ENCODE peak calls at places on chromosome 7, in ten cellular contexts. F is HT-29, G is mesenchymal stem cell, N is C1 segment of cervical spinal cord, R is adipocyte, S is MV-4-11, M is DMS 273 treated with DMSO at 0.1 percent for 48 hours, A is SK-N-MC, B is AG04449, C is sigmoid colon. Y is an unnamed sample.

GRCh38 chr7:19519443-19519977 is 189.3 kb downstream of the POLR1F start:
- DNase-seq in F (no peak), G (peak), N (no peak), R (no peak), S (no peak), M (no peak), A (peak), B (no peak), C (no peak), Y (peak)

GRCh38 chr7:99825873-99826272 is 1.9 kb upstream of the CYP3A43 start:
- DNase-seq in F (no peak), G (no peak), N (no peak), R (no peak), S (no peak), M (no peak), A (no peak), B (no peak), C (no peak), Y (no peak)

GRCh38 chr7:101066141-101066857 is 19.0 kb upstream of the TRIM56 start:
- DNase-seq in F (no peak), G (peak), N (no peak), R (peak), S (no peak), M (peak), A (no peak), B (no peak), C (no peak), Y (no peak)

GRCh38 chr7:36301914-36302771 is 87.5 kb upstream of the ANLN start:
- DNase-seq in F (no peak), G (no peak), N (no peak), R (no peak), S (no peak), M (no peak), A (peak), B (no peak), C (no peak), Y (peak)

GRCh38 chr7:140031364-140031763 is 31.4 kb downstream of the PARP12 start:
- DNase-seq in F (no peak), G (no peak), N (no peak), R (peak), S (no peak), M (no peak), A (no peak), B (no peak), C (no peak), Y (no peak)

GRCh38 chr7:151821226-151821625 is 55.7 kb downstream of the PRKAG2 start:
- DNase-seq in F (no peak), G (no peak), N (no peak), R (no peak), S (no peak), M (no peak), A (no peak), B (no peak), C (no peak), Y (no peak)

GRCh38 chr7:134744569-134744968 is 34.9 kb upstream of the CALD1 start:
- DNase-seq in F (no peak), G (no peak), N (no peak), R (no peak), S (no peak), M (no peak), A (no peak), B (no peak), C (no peak), Y (no peak)

GRCh38 chr7:92415225-92415624 is 32.1 kb upstream of the GATAD1 start:
- DNase-seq in F (no peak), G (no peak), N (no peak), R (no peak), S (peak), M (no peak), A (no peak), B (peak), C (no peak), Y (no peak)

GRCh38 chr7:116145245-116145852 is 65.0 kb upstream of the TES start:
- DNase-seq in F (no peak), G (no peak), N (no peak), R (no peak), S (peak), M (no peak), A (no peak), B (no peak), C (no peak), Y (no peak)

GRCh38 chr7:151115121-151115835 is 29.0 kb downstream of the AGAP3 start:
- DNase-seq in F (peak), G (peak), N (no peak), R (peak), S (no peak), M (no peak), A (no peak), B (no peak), C (no peak), Y (peak)

GRCh38 chr7:150405584-150406310 is 26.6 kb downstream of the ZNF775 start:
- DNase-seq in F (peak), G (peak), N (peak), R (peak), S (no peak), M (no peak), A (no peak), B (no peak), C (no peak), Y (peak)

GRCh38 chr7:1946461-1947450 is 276.7 kb downstream of the ELFN1 start:
- DNase-seq in F (no peak), G (no peak), N (no peak), R (no peak), S (peak), M (no peak), A (no peak), B (no peak), C (peak), Y (no peak)

GRCh38 chr7:30965372-30965771 is 1.6 kb downstream of the GHRHR start:
- DNase-seq in F (no peak), G (no peak), N (no peak), R (no peak), S (no peak), M (no peak), A (no peak), B (no peak), C (no peak), Y (no peak)

GRCh38 chr7:12518920-12519681 is 51.4 kb upstream of the SCIN start:
- DNase-seq in F (peak), G (peak), N (no peak), R (peak), S (peak), M (no peak), A (no peak), B (no peak), C (no peak), Y (peak)

GRCh38 chr7:122604251-122604650 is 94.7 kb downstream of the RNF133 start:
- DNase-seq in F (no peak), G (no peak), N (no peak), R (no peak), S (no peak), M (no peak), A (no peak), B (no peak), C (no peak), Y (no peak)